ENCODE peak calls at places on chromosomes 7 and 10, in ten cellular contexts. B is PC-9, K is GM23338, X is PC-3, J is HFFc6, M is fibroblast of the aortic adventitia, R is breast epithelium, S is AG09309, N is astrocyte of the cerebellum, D is cardiac fibroblast. Q is an unnamed sample.

GRCh38 chr7:42617781-42618457 is 294.0 kb downstream of the C7orf25 start:
- DNase-seq in R (no peak), B (no peak), M (no peak), J (no peak), K (peak; percentile 56), N (no peak), D (peak; percentile 22), X (no peak), S (no peak), Q (peak; percentile 74)

GRCh38 chr7:122316467-122317394 is 12.2 kb upstream of the FEZF1 start:
- DNase-seq in J (no peak), D (no peak), X (no peak), R (no peak), N (no peak), M (no peak), S (no peak), B (no peak), K (peak; percentile 73), Q (peak; percentile 67)

GRCh38 chr10:19283285-19283684 is 234.7 kb downstream of the MALRD1 start:
- DNase-seq in J (no peak), S (no peak), X (no peak), B (no peak), R (no peak), D (no peak), M (no peak), N (no peak), K (no peak), Q (no peak)

GRCh38 chr7:13989944-13990295 is 454 bp upstream of the ETV1 start:
- DNase-seq in J (no peak), B (no peak), K (no peak), M (no peak), N (no peak), R (no peak), X (no peak), D (no peak), S (no peak), Q (no peak)

GRCh38 chr10:128263891-128264688 is 137.9 kb upstream of the MKI67 start:
- DNase-seq in R (peak; percentile 39), J (peak; percentile 43), N (peak; percentile 15), K (peak; percentile 81), D (peak; percentile 70), M (peak; percentile 38), B (no peak), X (peak; percentile 64), S (peak; percentile 1), Q (peak; percentile 78)

GRCh38 chr10:80486151-80486692 is 32.1 kb downstream of the TSPAN14 start:
- DNase-seq in B (no peak), N (no peak), S (no peak), X (no peak), R (no peak), K (no peak), M (no peak), D (no peak), J (no peak), Q (no peak)

GRCh38 chr7:79988642-79989041 is 146.0 kb upstream of the GNAI1 start:
- DNase-seq in N (no peak), J (peak; percentile 76), X (peak; percentile 76), R (no peak), M (peak; percentile 44), B (no peak), D (peak; percentile 13), S (no peak), K (no peak), Q (no peak)

GRCh38 chr10:14146501-14146900 is 184.2 kb downstream of the FRMD4A start:
- DNase-seq in R (no peak), D (no peak), S (no peak), B (peak; percentile 47), N (no peak), M (no peak), J (peak; percentile 17), X (peak; percentile 1), K (no peak), Q (no peak)

GRCh38 chr7:6228363-6228762 is 44.1 kb downstream of the CYTH3 start:
- DNase-seq in D (peak; percentile 73), J (no peak), B (no peak), N (no peak), M (no peak), X (no peak), K (peak; percentile 30), S (no peak), R (no peak), Q (no peak)

GRCh38 chr7:47034180-47034579 is 547.7 kb downstream of the TNS3 start:
- DNase-seq in D (no peak), N (no peak), K (no peak), J (peak; percentile 2), R (no peak), M (no peak), S (no peak), X (no peak), B (no peak), Q (no peak)

GRCh38 chr10:119575506-119575905 is 21.3 kb downstream of the TIAL1 start:
- DNase-seq in D (peak; percentile 41), X (no peak), K (no peak), M (peak; percentile 37), J (no peak), S (no peak), N (no peak), B (no peak), R (no peak), Q (no peak)

GRCh38 chr7:7889791-7890568 is 78.6 kb upstream of the GLCCI1 start:
- DNase-seq in N (no peak), S (no peak), B (no peak), M (no peak), X (no peak), D (no peak), R (no peak), K (peak; percentile 26), J (no peak), Q (no peak)

GRCh38 chr10:92328999-92329398 is 38.0 kb downstream of the MARCHF5 start:
- DNase-seq in R (no peak), J (no peak), K (no peak), X (peak; percentile 77), D (no peak), N (no peak), B (peak; percentile 77), M (no peak), S (no peak), Q (no peak)

GRCh38 chr10:16942361-16943078 is 125.3 kb upstream of the RSU1 start:
- DNase-seq in N (no peak), J (no peak), K (no peak), S (no peak), R (no peak), D (no peak), B (no peak), M (no peak), X (no peak), Q (no peak)

GRCh38 chr10:16941865-16942264 is 124.6 kb upstream of the RSU1 start:
- DNase-seq in R (no peak), M (no peak), S (no peak), D (peak; percentile 9), K (no peak), J (no peak), B (no peak), N (no peak), X (no peak), Q (no peak)

GRCh38 chr10:16944081-16944922 is 127.1 kb upstream of the RSU1 start:
- DNase-seq in J (peak; percentile 64), M (peak; percentile 92), X (no peak), K (no peak), D (peak; percentile 60), S (peak; percentile 77), B (no peak), R (no peak), N (no peak), Q (no peak)

GRCh38 chr10:16944961-16945360 is 127.7 kb upstream of the RSU1 start:
- DNase-seq in B (no peak), K (no peak), D (peak; percentile 8), S (no peak), M (peak; percentile 14), R (no peak), N (no peak), J (no peak), X (no peak), Q (no peak)

GRCh38 chr10:16943301-16944080 is 126.3 kb upstream of the RSU1 start:
- DNase-seq in R (no peak), D (peak; percentile 50), S (peak; percentile 57), B (no peak), N (no peak), K (no peak), J (peak; percentile 23), X (no peak), M (peak; percentile 66), Q (no peak)
- TF ChIP-seq CTCF in R (no peak), D (no peak), S (peak; percentile 13), B (no peak), N (no peak), K (no peak), J (no peak), X (no peak), M (no peak), Q (no peak)

GRCh38 chr7:44986218-44987053 is 7.6 kb upstream of the MYO1G start:
- DNase-seq in S (peak; percentile 66), J (peak; percentile 90), X (peak; percentile 94), B (peak; percentile 92), D (peak; percentile 96), R (peak; percentile 86), K (peak; percentile 97), M (peak; percentile 96), N (peak; percentile 82), Q (peak; percentile 96)
- TF ChIP-seq CTCF in S (no peak), J (no peak), X (no peak), B (no peak), D (no peak), R (no peak), K (no peak), M (no peak), N (no peak), Q (no peak)

GRCh38 chr10:60335708-60336107 is 54.0 kb downstream of the ANK3 start:
- DNase-seq in R (no peak), M (no peak), J (peak; percentile 33), K (peak; percentile 25), S (no peak), B (no peak), N (no peak), D (no peak), X (peak; percentile 72), Q (no peak)
- TF ChIP-seq CTCF in R (no peak), M (no peak), J (peak; percentile 66), K (peak; percentile 69), S (peak; percentile 22), B (peak; percentile 52), N (no peak), D (peak; percentile 30), X (peak; percentile 95), Q (no peak)

GRCh38 chr7:131034166-131034881 is 293.4 kb upstream of the MKLN1 start:
- DNase-seq in X (no peak), R (no peak), N (no peak), S (no peak), J (no peak), M (peak; percentile 46), B (no peak), D (no peak), K (no peak), Q (no peak)

GRCh38 chr7:131039355-131039762 is 288.3 kb upstream of the MKLN1 start:
- DNase-seq in M (peak; percentile 39), R (no peak), B (no peak), N (no peak), S (no peak), D (peak; percentile 65), J (no peak), K (no peak), X (no peak), Q (no peak)

GRCh38 chr7:131038153-131038552 is 289.5 kb upstream of the MKLN1 start:
- DNase-seq in B (no peak), D (no peak), X (no peak), R (no peak), K (no peak), S (no peak), J (no peak), M (no peak), N (no peak), Q (no peak)

GRCh38 chr7:131031100-131031868 is 296.4 kb upstream of the MKLN1 start:
- DNase-seq in J (no peak), K (no peak), D (no peak), R (no peak), B (no peak), M (no peak), X (no peak), S (no peak), N (no peak), Q (no peak)

GRCh38 chr7:131035088-131035770 is 292.4 kb upstream of the MKLN1 start:
- DNase-seq in S (no peak), X (no peak), D (no peak), K (no peak), N (no peak), B (no peak), J (no peak), M (no peak), R (no peak), Q (no peak)
- TF ChIP-seq CTCF in S (no peak), X (no peak), D (no peak), K (no peak), N (no peak), B (no peak), J (no peak), M (no peak), R (no peak), Q (no peak)

Q was measured in type B pancreatic cell.